ENCODE peak calls at places on chromosome 11, in nine cellular contexts. H is mucosa of descending colon, Z is esophagus squamous epithelium, Q is tibial artery, P is gastrocnemius medialis, D is fibroblast of pulmonary artery, O is A549, L is BJ, I is AG09309. Y is an unnamed sample.

GRCh38 chr11:82854242-82854641 is 46.0 kb downstream of the PRCP start:
- DNase-seq in Z (no peak), L (no peak), I (no peak), H (no peak), O (no peak), Q (no peak), D (peak; percentile 26), P (no peak), Y (peak; percentile 25)

GRCh38 chr11:78714539-78714938 is 139.9 kb upstream of the NARS2 start:
- DNase-seq in Q (no peak), H (no peak), I (no peak), L (no peak), P (no peak), D (no peak), Z (no peak), O (no peak), Y (no peak)

GRCh38 chr11:84558085-84558905 is 1068.8 kb downstream of the DLG2 start:
- DNase-seq in Q (no peak), Z (no peak), H (no peak), D (peak; percentile 66), O (peak; percentile 77), P (peak; percentile 14), I (no peak), L (peak; percentile 2), Y (peak; percentile 66)

GRCh38 chr11:70111269-70112016 is 33.3 kb downstream of the ANO1 start:
- DNase-seq in L (no peak), H (peak; percentile 85), O (peak; percentile 39), Z (no peak), P (peak; percentile 39), D (peak; percentile 33), Q (no peak), I (peak; percentile 55), Y (no peak)

GRCh38 chr11:88435405-88435804 is 97.9 kb upstream of the CTSC start:
- DNase-seq in P (no peak), H (no peak), L (no peak), D (no peak), Q (no peak), O (no peak), Z (no peak), I (no peak), Y (no peak)

GRCh38 chr11:130109441-130109840 is 39.7 kb downstream of the APLP2 start:
- DNase-seq in Z (no peak), H (no peak), P (no peak), O (no peak), L (no peak), I (no peak), D (no peak), Q (no peak), Y (no peak)

GRCh38 chr11:87454246-87454645 is 416.5 kb downstream of the TMEM135 start:
- DNase-seq in L (no peak), D (no peak), Q (no peak), Z (no peak), H (no peak), O (no peak), I (no peak), P (no peak), Y (no peak)

GRCh38 chr11:118699508-118700220 is 20.2 kb upstream of the TREH start:
- DNase-seq in O (no peak), D (no peak), H (no peak), P (no peak), I (no peak), L (no peak), Z (no peak), Q (no peak), Y (no peak)

GRCh38 chr11:105392546-105392945 is 217.3 kb upstream of the GRIA4 start:
- DNase-seq in L (peak; percentile 33), Q (no peak), Z (no peak), D (peak; percentile 7), P (no peak), H (no peak), I (peak; percentile 16), O (no peak), Y (peak; percentile 36)

GRCh38 chr11:102989379-102990047 is 34.0 kb upstream of the MMP13 start:
- DNase-seq in Q (no peak), O (no peak), L (no peak), P (no peak), H (no peak), D (no peak), I (no peak), Z (no peak), Y (peak; percentile 62)

GRCh38 chr11:115530752-115531151 is 26.5 kb upstream of the CADM1 start:
- DNase-seq in D (no peak), H (no peak), O (peak; percentile 20), L (no peak), Z (no peak), I (no peak), Q (no peak), P (no peak), Y (no peak)

GRCh38 chr11:134795017-134795416 is 383.0 kb upstream of the B3GAT1 start:
- DNase-seq in P (no peak), D (no peak), L (no peak), I (no peak), H (no peak), O (no peak), Q (no peak), Z (no peak), Y (no peak)

GRCh38 chr11:95156133-95156731 is 66.6 kb downstream of the ENDOD1 start:
- DNase-seq in O (no peak), P (no peak), I (no peak), Z (no peak), Q (no peak), D (no peak), H (no peak), L (no peak), Y (no peak)

GRCh38 chr11:121240650-121241299 is 51.8 kb upstream of the SC5D start:
- DNase-seq in Q (no peak), D (no peak), I (peak; percentile 32), P (no peak), O (no peak), L (no peak), H (no peak), Z (no peak), Y (no peak)

GRCh38 chr11:102225689-102226562 is 91.4 kb upstream of the BIRC3 start:
- DNase-seq in O (no peak), H (no peak), I (no peak), L (peak; percentile 76), Q (no peak), P (no peak), D (peak; percentile 88), Z (no peak), Y (peak; percentile 96)

GRCh38 chr11:34501500-34501899 is 12.1 kb downstream of the ELF5 start:
- DNase-seq in D (peak; percentile 66), P (peak; percentile 25), Z (no peak), O (peak; percentile 46), I (peak; percentile 73), H (no peak), Q (no peak), L (peak; percentile 71), Y (peak; percentile 84)

GRCh38 chr11:57868491-57868890 is 106.9 kb downstream of the CTNND1 start:
- DNase-seq in O (no peak), Z (no peak), Q (no peak), D (no peak), P (no peak), I (no peak), L (no peak), H (no peak), Y (no peak)

DNA sequence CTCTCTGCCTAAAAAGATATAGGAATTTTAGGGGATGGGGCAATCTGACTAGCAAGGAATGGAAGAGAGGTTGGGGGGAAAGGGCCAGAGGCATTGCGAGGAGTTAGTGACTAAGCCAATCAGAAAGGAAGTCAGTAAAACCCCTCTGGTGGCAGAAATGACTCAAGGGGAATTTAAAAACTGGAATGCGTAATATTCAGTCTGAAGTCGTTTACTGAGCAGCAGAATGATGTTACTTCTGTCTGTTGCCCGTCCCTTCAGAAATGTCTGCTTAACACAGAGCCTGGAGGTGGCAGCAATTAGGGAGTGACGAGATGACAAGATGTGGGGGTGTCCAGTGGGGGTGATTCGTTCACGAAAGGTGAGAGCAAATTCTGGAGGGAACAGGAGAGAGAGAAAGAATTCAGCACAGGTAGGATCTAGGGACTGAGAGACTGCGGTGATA is 107.7 kb upstream of the CLMP start:
- DNase-seq in O (peak; percentile 14), D (peak; percentile 54), P (no peak), H (no peak), Z (no peak), I (peak; percentile 46), L (peak; percentile 38), Q (no peak), Y (peak; percentile 59)
- TF ChIP-seq CTCF in O (no peak), D (peak; percentile 15), P (no peak), H (no peak), Z (no peak), I (peak; percentile 49), L (peak; percentile 57), Q (no peak), Y (peak; percentile 28)

DNA sequence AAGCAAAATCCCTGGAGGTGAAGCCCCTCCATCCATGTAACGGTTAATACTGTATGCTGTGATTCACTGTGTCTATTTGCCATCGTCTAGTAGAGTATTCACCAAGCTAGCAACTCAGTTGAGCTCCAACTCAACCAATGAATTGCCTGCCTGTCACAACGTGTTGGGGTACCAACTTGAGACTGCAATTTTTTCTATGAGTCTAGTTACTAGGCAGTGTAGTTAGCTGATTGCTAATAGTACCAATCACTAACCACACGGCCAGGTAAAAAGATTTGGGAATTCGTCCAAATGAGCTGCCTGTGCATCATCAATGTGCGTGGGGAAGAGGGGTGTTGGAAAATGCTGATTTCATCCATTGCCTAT is 1.0 kb upstream of the BTG4 start:
- DNase-seq in I (no peak), D (no peak), O (no peak), H (no peak), Q (no peak), L (no peak), Z (no peak), P (no peak), Y (no peak)
- H3K4me3 ChIP-seq in I (no peak overlapping the region), D (no peak overlapping the region), O (peak overlapping the region; percentile 83), H (no peak overlapping the region), Q (no peak overlapping the region), L (peak overlapping the region; percentile 48), Z (no peak overlapping the region), P (no peak overlapping the region), Y (peak overlapping the region; percentile 16)

DNA sequence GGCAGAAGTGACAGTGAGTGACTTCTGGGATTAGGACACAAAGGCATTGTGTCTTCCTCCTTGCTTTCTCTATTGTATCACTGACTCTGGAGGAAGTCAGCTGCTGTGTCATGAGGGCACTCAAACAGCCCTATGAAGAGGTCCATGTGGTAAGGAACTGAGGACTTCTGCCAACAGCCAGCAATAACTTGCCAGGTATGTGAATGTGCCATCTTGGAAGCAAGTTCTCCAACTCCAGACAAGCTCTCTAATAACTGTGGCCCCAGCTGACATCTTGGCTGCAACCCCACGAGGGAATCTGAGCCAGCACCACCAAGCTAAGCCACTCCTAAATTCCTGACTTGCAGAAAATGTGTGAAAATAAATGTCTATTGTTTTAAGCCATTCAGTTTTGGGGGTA is 83.6 kb upstream of the ZBED5 start:
- DNase-seq in I (no peak), L (no peak), Q (no peak), P (peak; percentile 42), Z (no peak), O (no peak), D (no peak), H (no peak), Y (no peak)
- TF ChIP-seq CTCF in I (no peak), L (no peak), Q (no peak), P (no peak), Z (no peak), O (no peak), D (no peak), H (no peak), Y (no peak)

GRCh38 chr11:61295596-61295926 is 445 bp upstream of the VWCE start:
- DNase-seq in I (no peak), Q (no peak), O (no peak), L (no peak), P (no peak), H (no peak), Z (no peak), D (no peak), Y (no peak)
- H3K4me3 ChIP-seq in I (no peak overlapping the region), Q (peak overlapping the region; percentile 49), O (no peak overlapping the region), L (no peak overlapping the region), P (peak overlapping the region; percentile 51), H (no peak overlapping the region), Z (peak overlapping the region; percentile 46), D (peak overlapping the region; percentile 67), Y (peak overlapping the region; percentile 53)

GRCh38 chr11:107722671-107723070 is 10.8 kb upstream of the SLN start:
- DNase-seq in I (no peak), L (no peak), Q (no peak), P (no peak), H (no peak), D (no peak), O (no peak), Z (no peak), Y (no peak)
- TF ChIP-seq CTCF in I (no peak), L (no peak), Q (no peak), P (no peak), H (no peak), D (no peak), O (no peak), Z (no peak), Y (no peak)

Y was measured in fibroblast of mammary gland.